ENCODE peak calls at places on chromosomes 5 and 9, in five cellular contexts. D is stomach, P is A549, T is GM12878, F is SK-N-SH. W is an unnamed sample.

GRCh38 chr5:172002310-172002709 is 4.1 kb downstream of the FBXW11 start:
- DNase-seq in D (no peak), P (peak; percentile 35), T (no peak), F (peak; percentile 50), W (no peak)

GRCh38 chr5:18433336-18433735 is 799.1 kb downstream of the TAF11L14 start:
- DNase-seq in D (no peak), P (no peak), T (no peak), F (peak; percentile 1), W (no peak)

GRCh38 chr5:33894566-33894965 is 2.8 kb upstream of the ADAMTS12 start:
- DNase-seq in D (no peak), P (peak; percentile 60), T (no peak), F (no peak), W (no peak)

GRCh38 chr5:172707285-172708182 is 63.5 kb downstream of the DUSP1 start:
- DNase-seq in D (no peak), P (peak; percentile 84), T (no peak), F (peak; percentile 79), W (no peak)

GRCh38 chr9:14219865-14220655 is 93.9 kb downstream of the NFIB start:
- DNase-seq in D (no peak), P (no peak), T (no peak), F (no peak), W (no peak)

GRCh38 chr9:110752766-110753165 is 84.2 kb downstream of the MUSK start:
- DNase-seq in D (no peak), P (peak; percentile 88), T (no peak), F (no peak), W (no peak)

GRCh38 chr9:133420392-133420827 is 1.8 kb upstream of the ADAMTS13 start:
- DNase-seq in D (no peak), P (peak; percentile 23), T (peak; percentile 95), F (no peak), W (no peak)

GRCh38 chr9:129406278-129407225 is 214.3 kb downstream of the C9orf50 start:
- DNase-seq in D (peak; percentile 67), P (peak; percentile 77), T (no peak), F (no peak), W (no peak)

GRCh38 chr9:128550770-128551651 is 1.4 kb upstream of the SPTAN1 start:
- DNase-seq in D (no peak), P (no peak), T (no peak), F (no peak), W (no peak)

GRCh38 chr5:124655211-124655880 is 91.1 kb downstream of the ZNF608 start:
- DNase-seq in D (no peak), P (peak; percentile 61), T (no peak), F (no peak), W (no peak)

GRCh38 chr5:126383246-126383645 is 40.0 kb upstream of the GRAMD2B start:
- DNase-seq in D (no peak), P (no peak), T (no peak), F (no peak), W (no peak)

GRCh38 chr9:16869961-16870605 is 387 bp downstream of the BNC2 start:
- DNase-seq in D (no peak), P (peak; percentile 39), T (no peak), F (peak; percentile 67), W (no peak)

GRCh38 chr9:72299017-72299603 is 65.9 kb downstream of the ZFAND5 start:
- DNase-seq in D (no peak), P (no peak), T (no peak), F (no peak), W (no peak)

GRCh38 chr5:71887680-71888079 is 168.6 kb downstream of the CARTPT start:
- DNase-seq in D (no peak), P (peak; percentile 87), T (peak; percentile 75), F (peak; percentile 44), W (no peak)

GRCh38 chr5:112077180-112077579 is 320.2 kb upstream of the NREP start:
- DNase-seq in D (no peak), P (no peak), T (peak; percentile 25), F (no peak), W (no peak)

GRCh38 chr9:79975471-79976316 is 403.9 kb downstream of the TLE4 start:
- DNase-seq in D (no peak), P (no peak), T (no peak), F (no peak), W (no peak)

GRCh38 chr9:136085815-136086212 is 9.3 kb downstream of the NACC2 start:
- DNase-seq in D (peak; percentile 89), P (no peak), T (no peak), F (peak; percentile 39), W (no peak)

GRCh38 chr5:78787763-78788162 is 139.2 kb upstream of the LHFPL2 start:
- DNase-seq in D (no peak), P (no peak), T (no peak), F (no peak), W (peak; percentile 19)

GRCh38 chr5:40356248-40356647 is 323.5 kb upstream of the PTGER4 start:
- DNase-seq in D (no peak), P (no peak), T (no peak), F (no peak), W (no peak)

GRCh38 chr9:35749515-35750255 is 598 bp downstream of the RGP1 start:
- DNase-seq in D (peak; percentile 62), P (peak; percentile 33), T (no peak), F (no peak), W (no peak)

GRCh38 chr9:137194388-137194787 is 5.9 kb downstream of the SSNA1 start:
- DNase-seq in D (peak; percentile 93), P (no peak), T (no peak), F (no peak), W (no peak)

GRCh38 chr9:36677611-36678010 is 104.9 kb downstream of the MELK start:
- DNase-seq in D (no peak), P (no peak), T (no peak), F (peak; percentile 9), W (no peak)

GRCh38 chr5:139481122-139481533 is 1.4 kb downstream of the STING1 start:
- DNase-seq in D (no peak), P (no peak), T (no peak), F (peak; percentile 11), W (no peak)

GRCh38 chr5:173825215-173825865 is 62.8 kb upstream of the CPEB4 start:
- DNase-seq in D (no peak), P (peak; percentile 20), T (no peak), F (peak; percentile 50), W (no peak)

GRCh38 chr9:109012876-109013677 is at the start of gene CTNNAL1:
- DNase-seq in D (peak; percentile 94), P (peak; percentile 86), T (no peak), F (peak; percentile 99), W (peak; percentile 93)

GRCh38 chr9:94280409-94280989 is 21.4 kb downstream of the ZNF169 start:
- DNase-seq in D (no peak), P (no peak), T (no peak), F (no peak), W (no peak)

GRCh38 chr5:28143519-28143918 is 1105.1 kb upstream of the CDH9 start:
- DNase-seq in D (no peak), P (no peak), T (no peak), F (no peak), W (no peak)

GRCh38 chr5:136012041-136012804 is 16.6 kb upstream of the TGFBI start:
- DNase-seq in D (no peak), P (peak; percentile 79), T (no peak), F (no peak), W (no peak)

GRCh38 chr5:72015103-72015548 is 92.1 kb upstream of the MAP1B start:
- DNase-seq in D (no peak), P (peak; percentile 83), T (no peak), F (peak; percentile 33), W (no peak)

GRCh38 chr9:38362912-38363588 is 29.5 kb upstream of the ALDH1B1 start:
- DNase-seq in D (peak; percentile 45), P (peak; percentile 72), T (peak; percentile 35), F (peak; percentile 70), W (no peak)

GRCh38 chr9:38359689-38360385 is 32.7 kb upstream of the ALDH1B1 start:
- DNase-seq in D (no peak), P (no peak), T (no peak), F (no peak), W (no peak)

GRCh38 chr9:38363589-38363925 is 28.9 kb upstream of the ALDH1B1 start:
- DNase-seq in D (no peak), P (no peak), T (no peak), F (no peak), W (no peak)

GRCh38 chr9:38359297-38359653 is 33.2 kb upstream of the ALDH1B1 start:
- DNase-seq in D (no peak), P (no peak), T (no peak), F (no peak), W (no peak)

DNA sequence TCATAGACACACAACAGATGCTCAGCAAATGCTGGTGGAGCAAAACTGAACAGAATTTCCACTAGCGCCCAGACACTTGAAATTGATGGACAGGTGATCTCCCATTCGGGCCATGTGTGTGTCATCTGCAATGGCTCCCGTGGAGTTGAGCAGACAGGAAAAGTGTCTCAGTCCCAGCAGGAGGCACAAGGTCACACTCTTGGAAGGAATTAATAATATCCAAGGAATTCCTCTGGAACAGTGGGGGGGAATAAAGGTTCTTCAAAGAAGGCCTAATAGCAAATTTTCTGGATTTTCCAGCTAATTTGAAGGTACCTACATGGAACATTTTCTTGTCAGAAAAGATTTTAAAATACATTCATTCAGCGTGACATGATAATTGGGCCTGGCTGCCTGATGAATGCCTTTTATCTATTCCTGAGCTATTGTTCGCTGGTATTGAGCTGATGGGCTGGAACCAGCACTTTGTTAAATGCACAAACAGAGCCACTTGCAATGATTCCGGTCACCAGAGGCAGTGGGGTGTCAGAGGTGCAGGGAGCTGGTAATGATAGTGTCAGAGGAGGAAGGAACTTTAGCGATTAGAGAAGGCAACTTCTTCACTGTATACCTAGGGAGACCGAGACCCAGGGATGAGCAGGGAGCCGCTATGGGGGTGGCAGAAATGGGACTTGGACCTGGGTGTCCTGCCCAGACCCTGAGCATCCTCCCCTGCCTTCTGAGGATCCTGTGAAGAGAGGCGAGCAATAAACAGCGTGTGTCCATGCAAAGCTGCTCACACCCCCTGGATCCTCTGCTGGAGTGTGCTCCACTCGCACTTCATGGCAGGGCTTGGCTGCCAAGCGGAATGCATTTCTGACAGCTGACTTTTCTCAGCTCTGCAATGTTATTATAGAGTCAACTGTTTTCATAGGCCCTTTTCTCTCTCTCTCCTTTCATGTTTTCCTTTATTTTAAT is 31.3 kb upstream of the ALDH1B1 start:
- DNase-seq in D (no peak), P (no peak), T (no peak), F (no peak), W (no peak)
- TF ChIP-seq EP300 in D (no peak), P (no peak), T (no peak), F (no peak), W (no peak)

DNA sequence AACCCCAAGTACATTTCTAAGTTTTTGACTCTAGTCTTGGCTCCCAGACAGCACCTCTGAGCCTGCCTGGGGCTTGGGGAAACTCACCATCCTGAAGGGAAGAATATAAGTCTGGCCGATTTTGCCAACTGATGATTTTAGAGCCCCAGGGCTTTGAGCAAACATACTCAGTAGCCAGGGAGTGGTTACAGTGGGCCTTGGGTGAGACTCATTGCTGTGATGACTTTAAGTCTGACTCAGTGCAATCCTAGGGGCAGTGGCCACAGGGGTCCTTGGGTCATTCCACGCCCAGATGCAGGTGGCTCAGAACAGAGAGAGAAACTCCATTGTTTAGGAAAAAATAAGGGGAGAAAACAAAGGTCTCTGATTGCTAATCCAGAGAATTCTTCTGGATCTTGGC is 312.0 kb upstream of the EDIL3 start:
- DNase-seq in D (no peak), P (no peak), T (no peak), F (no peak), W (no peak)
- TF ChIP-seq EP300 in D (no peak), P (no peak), T (no peak), F (no peak), W (no peak)

GRCh38 chr5:129410488-129410887 is 49.6 kb upstream of the ADAMTS19 start:
- DNase-seq in D (no peak), P (no peak), T (no peak), F (no peak), W (no peak)
- TF ChIP-seq EP300 in D (no peak), P (no peak), T (no peak), F (no peak), W (no peak)

GRCh38 chr9:115118471-115119156 is 657 bp upstream of the TNC start:
- DNase-seq in D (peak; percentile 60), P (peak; percentile 44), T (no peak), F (peak; percentile 75), W (peak; percentile 18)
- TF ChIP-seq EP300 in D (no peak), P (no peak), T (no peak), F (no peak), W (no peak)

W was measured in tibial nerve.